ENCODE peak calls at places on chromosomes 3 and 15, in six cellular contexts. U is AG04450; R is DND-41; L is transverse colon; D is CD8-positive, alpha-beta T cell; M is Peyer's patch. B is an unnamed sample.

GRCh38 chr15:73353734-73354133 is 15.0 kb downstream of the HCN4 start:
- DNase-seq in L (no peak), D (no peak), M (no peak), R (no peak), U (no peak), B (no peak)

GRCh38 chr15:49421991-49422390 is 1.1 kb upstream of the FGF7 start:
- DNase-seq in D (peak; percentile 30), R (peak; percentile 24), M (peak; percentile 56), L (peak; percentile 24), U (peak; percentile 34), B (no peak)

GRCh38 chr3:186283096-186283495 is 78.9 kb downstream of the DGKG start:
- DNase-seq in U (no peak), D (no peak), R (no peak), L (no peak), M (no peak), B (no peak)

GRCh38 chr15:100898661-100899462 is 19.2 kb downstream of the ALDH1A3 start:
- DNase-seq in D (no peak), U (no peak), R (no peak), M (peak; percentile 34), L (no peak), B (no peak)

GRCh38 chr15:91068966-91069365 is 31.1 kb upstream of the SV2B start:
- DNase-seq in R (no peak), U (no peak), D (no peak), L (no peak), M (no peak), B (no peak)

GRCh38 chr3:145776782-145777408 is 384.1 kb downstream of the PLOD2 start:
- DNase-seq in M (peak; percentile 53), U (peak; percentile 3), D (no peak), L (no peak), R (peak; percentile 29), B (no peak)

GRCh38 chr3:127859706-127860105 is 37.4 kb upstream of the MGLL start:
- DNase-seq in L (no peak), M (no peak), U (no peak), R (no peak), D (no peak), B (no peak)

GRCh38 chr15:33729648-33730047 is 238.6 kb upstream of the CHRM5 start:
- DNase-seq in D (no peak), L (no peak), M (no peak), U (no peak), R (no peak), B (no peak)

GRCh38 chr3:188797045-188797444 is 374.7 kb upstream of the TPRG1 start:
- DNase-seq in M (no peak), R (no peak), D (no peak), U (no peak), L (no peak), B (no peak)

GRCh38 chr3:144085964-144086363 is 114.3 kb downstream of the DIPK2A start:
- DNase-seq in U (no peak), M (no peak), L (no peak), R (no peak), D (no peak), B (no peak)

GRCh38 chr3:24683511-24684384 is 189.1 kb upstream of the THRB start:
- DNase-seq in U (peak; percentile 41), R (no peak), D (no peak), M (no peak), L (peak; percentile 12), B (no peak)

GRCh38 chr3:41029356-41029755 is 169.9 kb upstream of the CTNNB1 start:
- DNase-seq in D (no peak), L (no peak), U (no peak), R (no peak), M (no peak), B (no peak)

GRCh38 chr3:51953445-51953844 is 1.7 kb upstream of the GPR62 start:
- DNase-seq in R (no peak), U (peak; percentile 49), L (no peak), M (no peak), D (no peak), B (no peak)

GRCh38 chr3:16060945-16061344 is 113.5 kb upstream of the GALNT15 start:
- DNase-seq in L (no peak), M (peak; percentile 54), R (no peak), D (no peak), U (peak; percentile 84), B (no peak)

GRCh38 chr3:13713396-13713795 is 164.5 kb downstream of the FBLN2 start:
- DNase-seq in L (no peak), M (no peak), R (no peak), U (no peak), D (peak; percentile 8), B (no peak)

GRCh38 chr15:35302340-35302739 is 217.2 kb upstream of the NANOGP8 start:
- DNase-seq in R (no peak), D (no peak), U (no peak), L (no peak), M (no peak), B (no peak)

GRCh38 chr3:127352612-127353011 is 64.8 kb upstream of the PRR20G start:
- DNase-seq in R (no peak), U (no peak), M (no peak), L (no peak), D (no peak), B (no peak)

GRCh38 chr3:48543271-48543866 is 13.2 kb downstream of the PFKFB4 start:
- DNase-seq in D (no peak), R (no peak), M (no peak), U (no peak), L (no peak), B (no peak)

GRCh38 chr3:118478706-118479276 is 555.9 kb downstream of the IGSF11 start:
- DNase-seq in D (no peak), U (no peak), L (no peak), M (no peak), R (no peak), B (no peak)

GRCh38 chr3:182717216-182717615 is 76.1 kb upstream of the ATP11B start:
- DNase-seq in D (no peak), L (peak; percentile 33), U (no peak), R (no peak), M (no peak), B (no peak)

GRCh38 chr15:63388511-63388910 is 6.9 kb upstream of the CA12 start:
- DNase-seq in U (no peak), M (peak; percentile 1), R (no peak), D (no peak), L (no peak), B (no peak)

GRCh38 chr15:67521770-67522568 is 1.0 kb downstream of the C15orf61 start:
- DNase-seq in R (no peak), U (no peak), D (no peak), M (no peak), L (no peak), B (no peak)

GRCh38 chr3:185065059-185065458 is 87.8 kb downstream of the C3orf70 start:
- DNase-seq in L (no peak), U (no peak), R (no peak), M (no peak), D (no peak), B (no peak)

GRCh38 chr3:33355611-33356010 is 78.4 kb downstream of the FBXL2 start:
- DNase-seq in R (no peak), D (no peak), M (no peak), L (no peak), U (no peak), B (no peak)

GRCh38 chr3:185423178-185423577 is 60.2 kb downstream of the MAP3K13 start:
- DNase-seq in R (no peak), D (no peak), L (peak; percentile 29), M (peak; percentile 62), U (no peak), B (no peak)

GRCh38 chr3:76083992-76084391 is 298.6 kb upstream of the ZNF717 start:
- DNase-seq in U (peak; percentile 30), R (no peak), M (no peak), L (no peak), D (no peak), B (no peak)

GRCh38 chr3:141561426-141562034 is 74.7 kb downstream of the RASA2 start:
- DNase-seq in L (peak; percentile 11), M (no peak), U (peak; percentile 53), R (peak; percentile 38), D (peak; percentile 39), B (no peak)
- H3K27ac ChIP-seq in L (no peak overlapping the region), M (no peak overlapping the region), U (no peak overlapping the region), R (no peak overlapping the region), D (no peak overlapping the region), B (no peak overlapping the region)

DNA sequence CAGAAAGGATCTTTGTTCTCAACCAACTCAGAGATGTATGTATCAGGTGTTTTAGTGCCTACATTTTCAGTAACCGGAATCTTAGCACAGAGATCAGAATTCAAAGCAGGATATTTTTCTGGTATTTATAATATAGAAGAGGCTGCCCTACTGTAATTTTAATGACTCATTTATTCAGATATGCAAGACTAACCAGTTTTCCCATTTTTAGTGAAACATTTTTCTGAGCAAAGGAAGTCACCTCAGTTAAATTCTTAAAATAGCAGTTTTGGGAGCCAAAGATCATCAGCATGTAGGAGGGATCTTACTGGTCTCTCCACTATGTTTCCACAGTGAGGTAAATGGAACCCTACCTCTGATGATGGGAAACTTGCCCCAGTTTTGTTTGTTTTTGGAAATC is 42.0 kb downstream of the SRP14 start:
- DNase-seq in L (no peak), M (no peak), R (no peak), D (no peak), U (no peak), B (no peak)
- H3K27ac ChIP-seq in L (no peak overlapping the region), M (no peak overlapping the region), R (no peak overlapping the region), D (no peak overlapping the region), U (no peak overlapping the region), B (peak overlapping the region; percentile 52)

GRCh38 chr3:115644391-115644790 is 21.1 kb downstream of the GAP43 start:
- DNase-seq in M (no peak), D (no peak), R (no peak), U (no peak), L (no peak), B (no peak)
- H3K27ac ChIP-seq in M (no peak overlapping the region), D (no peak overlapping the region), R (no peak overlapping the region), U (no peak overlapping the region), L (no peak overlapping the region), B (no peak overlapping the region)

DNA sequence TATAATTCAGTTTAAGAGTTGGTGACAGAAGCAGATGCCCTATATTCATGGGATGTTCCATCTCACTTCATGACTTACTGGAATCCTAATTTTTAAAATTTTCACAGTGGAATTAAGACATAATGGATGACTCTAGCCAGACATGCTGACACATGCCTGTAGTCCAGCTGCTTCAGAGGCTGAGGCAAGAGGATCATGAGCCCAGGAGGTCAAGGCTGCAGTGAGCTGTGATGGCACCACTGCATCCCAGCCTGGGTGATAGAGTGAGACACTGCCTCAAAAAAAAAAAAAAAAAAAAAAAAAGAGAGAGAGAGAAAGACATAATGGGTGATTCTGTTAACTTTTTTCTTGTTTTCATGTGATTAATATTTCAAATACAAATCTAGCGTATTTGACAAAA is 123.6 kb downstream of the KLHL25 start:
- DNase-seq in D (no peak), U (no peak), L (no peak), R (no peak), M (no peak), B (no peak)
- H3K27ac ChIP-seq in D (no peak overlapping the region), U (no peak overlapping the region), L (peak overlapping the region; percentile 49), R (no peak overlapping the region), M (no peak overlapping the region), B (no peak overlapping the region)

B was measured in caudate nucleus.